ENCODE peak calls at places on chromosomes 11 and 22, in ten cellular contexts. I is stomach; E is PC-3; U is ovary; K is CD8-positive, alpha-beta T cell; D is neuronal stem cell; Z is upper lobe of right lung; H is AG04450; O is prostate gland; J is tibial nerve. W is an unnamed sample. For H3K9me3, the result is how much of the 10 kb centered on the place peaks cover.

GRCh38 chr22:41799486-41800347 is 762 bp upstream of the CCDC134 start:
- DNase-seq in K (no peak), Z (peak), I (peak), D (peak), H (no peak), E (no peak), J (peak), U (peak), O (peak), W (no peak)

GRCh38 chr11:78432058-78432515 is 14.5 kb upstream of the GAB2 start:
- DNase-seq in I (no peak), E (peak), O (no peak), J (no peak), Z (no peak), D (no peak), H (no peak), U (no peak), K (no peak), W (no peak)

GRCh38 chr22:50270302-50271010 is at the start of gene MAPK11:
- DNase-seq in O (peak), U (peak), D (peak), J (peak), Z (peak), H (no peak), K (peak), E (peak), I (peak), W (peak)

GRCh38 chr11:109939176-109939810 is 153.9 kb upstream of the ZC3H12C start:
- DNase-seq in E (peak), K (no peak), D (peak), H (peak), I (no peak), J (peak), Z (no peak), O (peak), U (no peak), W (no peak)

GRCh38 chr11:95149659-95150294 is 60.1 kb downstream of the ENDOD1 start:
- DNase-seq in Z (no peak), U (no peak), D (peak), E (peak), H (no peak), J (no peak), O (peak), K (no peak), I (peak), W (no peak)

GRCh38 chr22:32852346-32853251 is 51.1 kb downstream of the TIMP3 start:
- DNase-seq in K (no peak), Z (no peak), D (no peak), U (peak), E (no peak), H (no peak), O (peak), J (peak), I (no peak), W (no peak)

GRCh38 chr11:69297926-69298777 is 4.2 kb downstream of the MYEOV start:
- DNase-seq in O (peak), K (no peak), H (peak), Z (peak), D (no peak), E (peak), J (peak), I (peak), U (peak), W (peak)

GRCh38 chr11:11425806-11426205 is 72.8 kb upstream of the CSNK2A3 start:
- DNase-seq in D (no peak), H (no peak), U (no peak), O (no peak), Z (no peak), I (no peak), E (no peak), K (no peak), J (no peak), W (no peak)

GRCh38 chr11:119446871-119447663 is 24.1 kb upstream of the THY1 start:
- DNase-seq in H (no peak), Z (no peak), O (no peak), I (no peak), E (no peak), U (no peak), K (no peak), D (no peak), J (no peak), W (peak)

GRCh38 chr11:47948137-47948536 is 32.2 kb upstream of the PTPRJ start:
- DNase-seq in I (no peak), H (no peak), K (no peak), E (no peak), D (no peak), O (no peak), U (no peak), Z (no peak), J (no peak), W (no peak)

GRCh38 chr22:36757608-36758220 is 18.2 kb downstream of the IFT27 start:
- DNase-seq in E (peak), Z (peak), U (peak), D (peak), K (peak), O (peak), I (peak), H (peak), J (peak), W (peak)

GRCh38 chr22:17411213-17411612 is 42.0 kb downstream of the CECR2 start:
- DNase-seq in K (no peak), I (no peak), J (no peak), E (no peak), Z (no peak), U (no peak), O (no peak), H (no peak), D (no peak), W (no peak)

GRCh38 chr11:198236-198806 is 5.4 kb downstream of the SCGB1C1 start:
- DNase-seq in D (no peak), O (no peak), U (peak), Z (peak), H (no peak), I (peak), J (no peak), K (no peak), E (no peak), W (peak)

GRCh38 chr11:130522284-130522961 is 74.0 kb downstream of the ADAMTS15 start:
- DNase-seq in J (peak), K (no peak), E (peak), U (peak), D (peak), O (peak), Z (peak), H (peak), I (peak), W (peak)

GRCh38 chr11:20595101-20595500 is 4.3 kb upstream of the SLC6A5 start:
- DNase-seq in O (no peak), E (no peak), U (no peak), D (no peak), J (no peak), H (no peak), I (no peak), Z (no peak), K (no peak), W (no peak)

GRCh38 chr11:119585038-119585666 is 143.8 kb downstream of the NECTIN1 start:
- DNase-seq in U (no peak), Z (no peak), I (peak), D (peak), J (no peak), O (peak), H (no peak), K (no peak), E (peak), W (no peak)

GRCh38 chr22:29151316-29151715 is 54.4 kb upstream of the EMID1 start:
- DNase-seq in I (peak), Z (no peak), O (no peak), D (no peak), H (no peak), K (no peak), U (peak), J (no peak), E (no peak), W (no peak)

GRCh38 chr11:110034816-110035215 is 58.4 kb upstream of the ZC3H12C start:
- DNase-seq in I (no peak), H (no peak), U (no peak), Z (no peak), D (no peak), J (no peak), E (no peak), K (no peak), O (no peak), W (no peak)

GRCh38 chr11:113193077-113193476 is 121.3 kb upstream of the TTC12 start:
- DNase-seq in O (no peak), K (no peak), U (no peak), I (no peak), Z (no peak), H (no peak), J (peak), D (no peak), E (no peak), W (no peak)

GRCh38 chr11:86636275-86636674 is 36.1 kb downstream of the ME3 start:
- DNase-seq in J (no peak), H (no peak), O (no peak), E (no peak), I (no peak), K (no peak), Z (no peak), D (no peak), U (no peak), W (no peak)

GRCh38 chr11:116467809-116468208 is 305.0 kb downstream of the BUD13 start:
- DNase-seq in K (no peak), H (no peak), I (no peak), U (no peak), O (no peak), Z (no peak), E (no peak), D (no peak), J (no peak), W (no peak)

GRCh38 chr11:73839123-73839457 is 37.6 kb downstream of the COA4 start:
- DNase-seq in J (no peak), O (no peak), Z (no peak), E (no peak), K (no peak), H (no peak), U (no peak), I (no peak), D (no peak), W (no peak)

GRCh38 chr11:34859496-34859895 is 56.7 kb downstream of the APIP start:
- DNase-seq in K (no peak), I (no peak), Z (no peak), J (no peak), H (no peak), D (no peak), U (no peak), O (no peak), E (no peak), W (no peak)

GRCh38 chr11:58428021-58428420 is at the start of gene OR5B2:
- DNase-seq in E (no peak), K (no peak), I (no peak), U (no peak), H (no peak), J (no peak), O (no peak), Z (no peak), D (no peak), W (no peak)

DNA sequence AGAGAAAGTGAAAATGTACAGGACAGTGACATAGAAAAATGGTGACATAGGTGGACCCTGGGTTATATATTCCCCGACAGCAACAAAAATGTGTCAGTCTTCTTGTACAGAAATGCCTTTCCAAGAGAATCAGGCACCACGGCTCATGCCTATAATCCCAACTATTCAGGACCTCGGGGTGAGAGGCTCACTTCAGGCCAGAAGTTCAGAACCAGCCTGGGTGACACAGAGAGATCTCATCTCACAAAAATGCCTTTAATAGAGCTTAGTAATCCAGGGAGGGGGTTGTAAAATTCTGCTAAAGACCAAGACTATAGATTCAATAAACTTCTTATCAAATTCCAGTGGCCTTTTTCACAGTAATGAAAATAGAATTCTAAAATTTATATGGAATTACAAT is 10.7 kb downstream of the ZNF195 start:
- DNase-seq in J (no peak), K (no peak), O (no peak), I (no peak), U (no peak), H (no peak), E (peak), D (no peak), Z (no peak), W (no peak)
- H3K9me3 ChIP-seq in J (under half), K (under half), O (under half), I (under half), U (under half), H (under half), E (under half), D (under half), Z (under half), W (under half)

GRCh38 chr11:64776425-64776824 is 1.9 kb downstream of the SF1 start:
- DNase-seq in J (no peak), Z (no peak), U (no peak), H (no peak), D (no peak), I (no peak), E (no peak), O (no peak), K (no peak), W (no peak)
- H3K4me3 ChIP-seq in J (peak), Z (peak), U (peak), H (peak), D (peak), I (peak), E (peak), O (peak), K (peak), W (peak)

GRCh38 chr11:70678931-70679900 is 280.9 kb downstream of the CTTN start:
- DNase-seq in U (no peak), J (no peak), H (no peak), D (no peak), O (no peak), Z (no peak), I (no peak), E (no peak), K (no peak), W (no peak)

GRCh38 chr11:70677232-70677916 is 279.0 kb downstream of the CTTN start:
- DNase-seq in U (no peak), H (no peak), J (no peak), D (no peak), Z (no peak), E (no peak), O (no peak), I (no peak), K (no peak), W (no peak)

GRCh38 chr11:70682760-70683159 is 284.4 kb downstream of the CTTN start:
- DNase-seq in D (no peak), K (no peak), J (no peak), I (no peak), U (no peak), Z (no peak), H (no peak), E (no peak), O (no peak), W (no peak)

GRCh38 chr11:70680781-70681281 is 282.5 kb downstream of the CTTN start:
- DNase-seq in O (no peak), D (no peak), U (no peak), K (no peak), J (no peak), E (no peak), H (no peak), I (no peak), Z (no peak), W (no peak)

GRCh38 chr11:70682056-70682455 is 283.7 kb downstream of the CTTN start:
- DNase-seq in O (no peak), U (no peak), Z (no peak), J (no peak), E (no peak), I (no peak), H (no peak), K (no peak), D (no peak), W (no peak)
- H3K9me3 ChIP-seq in O (under half), U (under half), Z (under half), J (under half), E (under half), I (under half), H (half or more), K (under half), D (under half), W (under half)

GRCh38 chr11:121722431-121723256 is 269.9 kb upstream of the SORL1-AS1 start:
- DNase-seq in O (peak), I (peak), K (no peak), U (peak), H (peak), E (peak), Z (peak), J (peak), D (peak), W (peak)
- H3K4me3 ChIP-seq in O (peak), I (peak), K (no peak), U (peak), H (peak), E (peak), Z (peak), J (peak), D (peak), W (peak)

DNA sequence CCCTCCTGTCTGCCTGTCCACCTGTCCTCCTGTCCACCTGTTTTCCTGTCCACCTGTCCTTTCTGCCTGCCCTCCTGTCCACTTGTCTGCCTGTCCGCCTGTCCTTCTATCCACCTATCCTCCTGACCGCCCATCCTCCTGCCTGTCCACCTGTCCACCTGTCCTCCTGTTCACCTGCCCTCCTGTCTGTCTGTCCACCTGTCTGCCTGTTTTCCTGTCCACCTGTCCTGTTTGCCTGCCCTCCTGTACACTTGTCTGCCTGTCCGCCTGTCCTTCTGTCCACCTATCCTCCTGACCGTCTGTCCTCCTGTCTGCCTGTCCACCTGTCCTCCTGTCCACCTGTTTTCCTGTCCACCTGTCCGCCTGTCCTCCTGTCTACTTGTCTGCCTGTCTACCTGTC is 682.8 kb downstream of the TBC1D22A start:
- DNase-seq in I (no peak), O (no peak), K (no peak), H (no peak), U (no peak), J (no peak), E (no peak), D (no peak), Z (no peak), W (no peak)
- H3K9me3 ChIP-seq in I (under half), O (under half), K (under half), H (half or more), U (under half), J (under half), E (under half), D (half or more), Z (under half), W (under half)

W was measured in ascending aorta.